ENCODE peak calls at places on chromosomes 7 and 10, in seven cellular contexts. One of them, this sample, is unnamed.

GRCh38 chr10:25078659-25079429 is 62.4 kb downstream of the THNSL1 start:
- DNase-seq in cardiac fibroblast: peak
- DNase-seq in H1: no peak
- DNase-seq in mucosa of descending colon: no peak
- DNase-seq in dorsolateral prefrontal cortex: no peak
- DNase-seq in kidney epithelial cell: no peak
- DNase-seq in ovary: no peak
- DNase-seq in this sample: no peak

GRCh38 chr7:129845972-129846327 is 106.8 kb downstream of the UBE2H start:
- DNase-seq in cardiac fibroblast: peak
- DNase-seq in H1: no peak
- DNase-seq in mucosa of descending colon: no peak
- DNase-seq in dorsolateral prefrontal cortex: no peak
- DNase-seq in kidney epithelial cell: peak
- DNase-seq in ovary: no peak
- DNase-seq in this sample: peak

GRCh38 chr7:155412416-155413253 is 45.3 kb upstream of the EN2 start:
- DNase-seq in cardiac fibroblast: peak
- DNase-seq in H1: no peak
- DNase-seq in mucosa of descending colon: peak
- DNase-seq in dorsolateral prefrontal cortex: peak
- DNase-seq in kidney epithelial cell: no peak
- DNase-seq in ovary: no peak
- DNase-seq in this sample: peak

GRCh38 chr10:132909491-132910071 is 32.8 kb downstream of the CFAP46 start:
- DNase-seq in cardiac fibroblast: no peak
- DNase-seq in H1: no peak
- DNase-seq in mucosa of descending colon: no peak
- DNase-seq in dorsolateral prefrontal cortex: no peak
- DNase-seq in kidney epithelial cell: no peak
- DNase-seq in ovary: no peak
- DNase-seq in this sample: no peak

GRCh38 chr7:100706672-100707311 is 871 bp downstream of the POP7 start:
- DNase-seq in cardiac fibroblast: no peak
- DNase-seq in H1: no peak
- DNase-seq in mucosa of descending colon: peak
- DNase-seq in dorsolateral prefrontal cortex: no peak
- DNase-seq in kidney epithelial cell: no peak
- DNase-seq in ovary: peak
- DNase-seq in this sample: no peak

GRCh38 chr7:101618916-101619315 is 10.2 kb downstream of the MYL10 start:
- DNase-seq in cardiac fibroblast: no peak
- DNase-seq in H1: no peak
- DNase-seq in mucosa of descending colon: no peak
- DNase-seq in dorsolateral prefrontal cortex: no peak
- DNase-seq in kidney epithelial cell: no peak
- DNase-seq in ovary: no peak
- DNase-seq in this sample: no peak

GRCh38 chr10:21292763-21293517 is 232.5 kb downstream of the SKIDA1 start:
- DNase-seq in cardiac fibroblast: peak
- DNase-seq in H1: no peak
- DNase-seq in mucosa of descending colon: no peak
- DNase-seq in dorsolateral prefrontal cortex: peak
- DNase-seq in kidney epithelial cell: peak
- DNase-seq in ovary: peak
- DNase-seq in this sample: peak

GRCh38 chr10:49767752-49768151 is 5.6 kb upstream of the OGDHL start:
- DNase-seq in cardiac fibroblast: no peak
- DNase-seq in H1: no peak
- DNase-seq in mucosa of descending colon: no peak
- DNase-seq in dorsolateral prefrontal cortex: no peak
- DNase-seq in kidney epithelial cell: no peak
- DNase-seq in ovary: no peak
- DNase-seq in this sample: no peak

GRCh38 chr10:87656431-87657072 is 3.1 kb upstream of the PAPSS2 start:
- DNase-seq in cardiac fibroblast: peak
- DNase-seq in H1: no peak
- DNase-seq in mucosa of descending colon: no peak
- DNase-seq in dorsolateral prefrontal cortex: no peak
- DNase-seq in kidney epithelial cell: no peak
- DNase-seq in ovary: no peak
- DNase-seq in this sample: peak

GRCh38 chr10:92990615-92991014 is 70.0 kb upstream of the CYP26C1 start:
- DNase-seq in cardiac fibroblast: peak
- DNase-seq in H1: no peak
- DNase-seq in mucosa of descending colon: no peak
- DNase-seq in dorsolateral prefrontal cortex: no peak
- DNase-seq in kidney epithelial cell: no peak
- DNase-seq in ovary: no peak
- DNase-seq in this sample: no peak

GRCh38 chr10:52213511-52213831 is 100.6 kb upstream of the DKK1 start:
- DNase-seq in cardiac fibroblast: peak
- DNase-seq in H1: peak
- DNase-seq in mucosa of descending colon: no peak
- DNase-seq in dorsolateral prefrontal cortex: no peak
- DNase-seq in kidney epithelial cell: no peak
- DNase-seq in ovary: no peak
- DNase-seq in this sample: peak

GRCh38 chr10:89738551-89739209 is 37.3 kb downstream of the KIF20B start:
- DNase-seq in cardiac fibroblast: no peak
- DNase-seq in H1: no peak
- DNase-seq in mucosa of descending colon: no peak
- DNase-seq in dorsolateral prefrontal cortex: no peak
- DNase-seq in kidney epithelial cell: no peak
- DNase-seq in ovary: no peak
- DNase-seq in this sample: no peak

GRCh38 chr10:24034571-24034970 is 174.4 kb upstream of the KIAA1217 start:
- DNase-seq in cardiac fibroblast: no peak
- DNase-seq in H1: no peak
- DNase-seq in mucosa of descending colon: no peak
- DNase-seq in dorsolateral prefrontal cortex: no peak
- DNase-seq in kidney epithelial cell: no peak
- DNase-seq in ovary: no peak
- DNase-seq in this sample: peak

GRCh38 chr7:128164061-128164954 is 76.8 kb upstream of the LEP start:
- DNase-seq in cardiac fibroblast: peak
- DNase-seq in H1: no peak
- DNase-seq in mucosa of descending colon: no peak
- DNase-seq in dorsolateral prefrontal cortex: no peak
- DNase-seq in kidney epithelial cell: peak
- DNase-seq in ovary: no peak
- DNase-seq in this sample: peak

GRCh38 chr10:91944880-91945630 is 21.5 kb downstream of the BTAF1 start:
- DNase-seq in cardiac fibroblast: peak
- DNase-seq in H1: no peak
- DNase-seq in mucosa of descending colon: no peak
- DNase-seq in dorsolateral prefrontal cortex: no peak
- DNase-seq in kidney epithelial cell: no peak
- DNase-seq in ovary: no peak
- DNase-seq in this sample: peak

DNA sequence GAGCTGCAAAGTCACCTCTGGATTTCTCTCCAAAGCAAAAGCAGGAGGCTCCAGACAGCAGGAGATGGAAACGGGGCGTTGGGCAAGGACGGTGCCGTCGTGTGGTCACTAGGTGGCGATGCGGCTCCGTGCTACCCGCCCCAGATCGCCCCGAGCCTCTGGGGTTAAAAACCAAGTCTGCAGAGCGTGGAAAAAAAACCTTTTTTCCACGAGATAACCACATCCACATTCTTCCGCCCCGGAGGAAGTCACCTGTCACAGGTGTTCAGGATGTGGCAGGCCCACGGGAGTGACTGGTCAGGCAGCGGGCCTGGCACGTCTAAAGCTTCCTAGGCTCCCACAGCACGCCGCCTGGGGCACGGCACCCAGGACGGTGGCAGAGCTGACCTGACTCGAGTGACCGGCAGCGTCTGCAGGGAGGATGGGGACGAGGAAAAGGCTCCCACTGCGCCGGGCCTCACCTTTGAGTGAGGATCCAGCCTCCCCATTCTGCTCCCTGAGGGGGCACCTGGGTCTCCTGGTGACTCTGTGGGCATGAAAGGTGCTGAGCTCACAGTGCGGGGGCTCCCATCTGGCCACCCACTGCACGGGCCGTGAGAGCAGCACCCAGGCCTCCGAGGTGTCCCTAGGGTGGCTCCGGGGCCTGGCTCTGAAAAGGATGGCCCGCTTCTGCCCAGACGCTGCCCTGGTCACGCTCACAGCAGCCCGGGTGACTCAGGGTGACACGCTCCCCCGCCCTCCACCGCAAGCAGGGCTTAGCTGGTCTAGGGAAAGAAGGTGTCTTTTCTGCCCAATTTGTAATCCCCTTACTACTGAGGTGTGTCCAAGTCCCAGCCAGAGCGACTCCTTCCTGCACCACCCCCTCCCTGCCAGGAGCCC is 71.3 kb upstream of the TNRC18 start:
- DNase-seq in cardiac fibroblast: peak
- DNase-seq in H1: no peak
- DNase-seq in mucosa of descending colon: peak
- DNase-seq in dorsolateral prefrontal cortex: peak
- DNase-seq in kidney epithelial cell: no peak
- DNase-seq in ovary: peak
- DNase-seq in this sample: peak
- H3K4me3 ChIP-seq in cardiac fibroblast: no peak
- H3K4me3 ChIP-seq in H1: no peak
- H3K4me3 ChIP-seq in mucosa of descending colon: no peak
- H3K4me3 ChIP-seq in dorsolateral prefrontal cortex: peak
- H3K4me3 ChIP-seq in kidney epithelial cell: no peak
- H3K4me3 ChIP-seq in ovary: no peak
- H3K4me3 ChIP-seq in this sample: no peak

DNA sequence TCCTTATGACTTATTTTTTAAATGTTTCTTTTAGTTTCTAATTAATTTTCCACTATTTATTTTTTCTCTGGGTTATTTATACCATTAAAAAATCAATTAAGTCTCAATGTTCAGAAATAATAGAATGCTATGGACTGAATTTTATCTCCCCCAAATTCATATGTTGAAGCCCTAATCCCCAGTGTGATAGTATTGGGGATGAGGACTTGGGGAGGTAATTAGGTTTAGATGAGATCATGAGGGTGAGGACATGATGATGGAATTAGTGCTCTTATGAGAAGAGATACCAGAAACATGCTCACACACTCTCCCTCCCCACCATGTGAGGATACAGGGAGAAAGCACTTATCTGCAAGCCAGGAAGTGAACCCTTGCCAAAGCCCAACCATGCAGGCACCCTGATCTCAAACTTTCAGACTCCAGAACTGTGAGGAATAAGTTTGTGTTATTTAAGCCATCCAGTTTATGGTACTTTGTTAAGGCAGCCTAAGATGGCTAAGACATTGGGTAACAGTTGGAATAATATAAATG is 202.6 kb downstream of the MDFIC start:
- DNase-seq in cardiac fibroblast: no peak
- DNase-seq in H1: no peak
- DNase-seq in mucosa of descending colon: no peak
- DNase-seq in dorsolateral prefrontal cortex: no peak
- DNase-seq in kidney epithelial cell: no peak
- DNase-seq in ovary: no peak
- DNase-seq in this sample: peak
- H3K4me3 ChIP-seq in cardiac fibroblast: no peak
- H3K4me3 ChIP-seq in H1: no peak
- H3K4me3 ChIP-seq in mucosa of descending colon: no peak
- H3K4me3 ChIP-seq in dorsolateral prefrontal cortex: no peak
- H3K4me3 ChIP-seq in kidney epithelial cell: no peak
- H3K4me3 ChIP-seq in ovary: no peak
- H3K4me3 ChIP-seq in this sample: no peak

DNA sequence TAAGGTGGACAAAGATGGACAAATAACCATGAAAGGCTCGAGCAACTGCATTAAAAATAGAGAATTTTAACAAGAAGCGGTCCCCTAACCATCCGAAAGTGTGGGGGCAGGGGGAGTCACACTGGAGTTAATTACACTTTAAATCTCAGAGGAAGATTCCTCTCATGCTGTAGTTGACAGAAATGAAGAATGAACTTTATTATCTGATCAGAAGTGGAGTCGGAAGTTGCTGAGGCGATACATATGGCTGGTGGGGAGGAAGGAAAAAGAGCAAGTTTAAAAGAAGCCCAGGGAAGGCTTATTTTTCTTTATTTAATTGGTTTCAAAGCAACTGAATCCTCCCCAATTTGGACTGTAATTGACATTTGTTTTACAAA is 102.3 kb upstream of the FAM171A1 start:
- DNase-seq in cardiac fibroblast: no peak
- DNase-seq in H1: no peak
- DNase-seq in mucosa of descending colon: no peak
- DNase-seq in dorsolateral prefrontal cortex: no peak
- DNase-seq in kidney epithelial cell: no peak
- DNase-seq in ovary: no peak
- DNase-seq in this sample: no peak
- H3K4me3 ChIP-seq in cardiac fibroblast: no peak
- H3K4me3 ChIP-seq in H1: peak
- H3K4me3 ChIP-seq in mucosa of descending colon: no peak
- H3K4me3 ChIP-seq in dorsolateral prefrontal cortex: no peak
- H3K4me3 ChIP-seq in kidney epithelial cell: no peak
- H3K4me3 ChIP-seq in ovary: no peak
- H3K4me3 ChIP-seq in this sample: no peak

GRCh38 chr10:71971311-71971731 is 7.1 kb downstream of the CHST3 start:
- DNase-seq in cardiac fibroblast: no peak
- DNase-seq in H1: no peak
- DNase-seq in mucosa of descending colon: no peak
- DNase-seq in dorsolateral prefrontal cortex: no peak
- DNase-seq in kidney epithelial cell: no peak
- DNase-seq in ovary: no peak
- DNase-seq in this sample: no peak
- H3K4me3 ChIP-seq in cardiac fibroblast: no peak
- H3K4me3 ChIP-seq in H1: no peak
- H3K4me3 ChIP-seq in mucosa of descending colon: no peak
- H3K4me3 ChIP-seq in dorsolateral prefrontal cortex: no peak
- H3K4me3 ChIP-seq in kidney epithelial cell: no peak
- H3K4me3 ChIP-seq in ovary: no peak
- H3K4me3 ChIP-seq in this sample: no peak

DNA sequence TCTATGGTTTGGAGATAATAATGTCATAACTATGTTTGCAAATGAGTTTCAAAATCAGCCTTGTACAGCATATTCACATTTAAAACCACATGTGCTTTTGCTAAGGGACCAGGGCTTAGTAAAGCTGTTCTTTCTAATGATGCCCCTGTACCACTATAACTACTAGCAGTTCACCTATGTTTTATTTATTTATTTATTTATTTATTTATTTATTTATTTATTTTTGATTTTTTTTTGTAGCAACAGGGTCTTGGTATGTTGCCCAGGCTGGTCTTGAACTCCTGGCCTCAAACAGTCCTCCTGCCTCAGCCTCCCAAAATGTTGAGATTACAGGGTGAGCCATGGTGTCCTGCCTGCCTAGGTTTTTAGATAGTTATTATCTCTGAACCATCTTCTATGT is 96.9 kb downstream of the CFAP58 start:
- DNase-seq in cardiac fibroblast: no peak
- DNase-seq in H1: no peak
- DNase-seq in mucosa of descending colon: no peak
- DNase-seq in dorsolateral prefrontal cortex: no peak
- DNase-seq in kidney epithelial cell: no peak
- DNase-seq in ovary: no peak
- DNase-seq in this sample: no peak
- H3K4me3 ChIP-seq in cardiac fibroblast: no peak
- H3K4me3 ChIP-seq in H1: no peak
- H3K4me3 ChIP-seq in mucosa of descending colon: no peak
- H3K4me3 ChIP-seq in dorsolateral prefrontal cortex: no peak
- H3K4me3 ChIP-seq in kidney epithelial cell: no peak
- H3K4me3 ChIP-seq in ovary: no peak
- H3K4me3 ChIP-seq in this sample: no peak

This sample was measured in fibroblast of pulmonary artery.